ENCODE peak calls at places on chromosome 15, in six cellular contexts. Z, T, P, F, M and L are unnamed samples.

GRCh38 chr15:60720493-60721231 is 241.7 kb upstream of the ICE2 start:
- DNase-seq in Z (no peak), T (no peak), P (no peak), F (no peak), M (no peak), L (no peak)

GRCh38 chr15:71669688-71670087 is 140.7 kb upstream of the NR2E3 start:
- DNase-seq in Z (no peak), T (no peak), P (no peak), F (no peak), M (no peak), L (no peak)

GRCh38 chr15:95840004-95840403 is 490.5 kb upstream of the NR2F2 start:
- DNase-seq in Z (no peak), T (no peak), P (no peak), F (no peak), M (no peak), L (no peak)

GRCh38 chr15:55816017-55816416 is 73.1 kb upstream of the PRTG start:
- DNase-seq in Z (no peak), T (no peak), P (no peak), F (no peak), M (no peak), L (no peak)

GRCh38 chr15:74185949-74186348 is 12.4 kb downstream of the ISLR start:
- DNase-seq in Z (no peak), T (no peak), P (no peak), F (no peak), M (no peak), L (no peak)

GRCh38 chr15:97037080-97037479 is 706.6 kb downstream of the NR2F2 start:
- DNase-seq in Z (no peak), T (no peak), P (no peak), F (no peak), M (no peak), L (no peak)

GRCh38 chr15:59997070-59997701 is 6.9 kb upstream of the FOXB1 start:
- DNase-seq in Z (no peak), T (no peak), P (no peak), F (no peak), M (peak), L (no peak)

GRCh38 chr15:83446904-83447708 is at the start of gene SH3GL3:
- DNase-seq in Z (peak), T (peak), P (peak), F (peak), M (peak), L (peak)

GRCh38 chr15:59685737-59686297 is 3.3 kb downstream of the BNIP2 start:
- DNase-seq in Z (no peak), T (no peak), P (no peak), F (no peak), M (no peak), L (peak)

DNA sequence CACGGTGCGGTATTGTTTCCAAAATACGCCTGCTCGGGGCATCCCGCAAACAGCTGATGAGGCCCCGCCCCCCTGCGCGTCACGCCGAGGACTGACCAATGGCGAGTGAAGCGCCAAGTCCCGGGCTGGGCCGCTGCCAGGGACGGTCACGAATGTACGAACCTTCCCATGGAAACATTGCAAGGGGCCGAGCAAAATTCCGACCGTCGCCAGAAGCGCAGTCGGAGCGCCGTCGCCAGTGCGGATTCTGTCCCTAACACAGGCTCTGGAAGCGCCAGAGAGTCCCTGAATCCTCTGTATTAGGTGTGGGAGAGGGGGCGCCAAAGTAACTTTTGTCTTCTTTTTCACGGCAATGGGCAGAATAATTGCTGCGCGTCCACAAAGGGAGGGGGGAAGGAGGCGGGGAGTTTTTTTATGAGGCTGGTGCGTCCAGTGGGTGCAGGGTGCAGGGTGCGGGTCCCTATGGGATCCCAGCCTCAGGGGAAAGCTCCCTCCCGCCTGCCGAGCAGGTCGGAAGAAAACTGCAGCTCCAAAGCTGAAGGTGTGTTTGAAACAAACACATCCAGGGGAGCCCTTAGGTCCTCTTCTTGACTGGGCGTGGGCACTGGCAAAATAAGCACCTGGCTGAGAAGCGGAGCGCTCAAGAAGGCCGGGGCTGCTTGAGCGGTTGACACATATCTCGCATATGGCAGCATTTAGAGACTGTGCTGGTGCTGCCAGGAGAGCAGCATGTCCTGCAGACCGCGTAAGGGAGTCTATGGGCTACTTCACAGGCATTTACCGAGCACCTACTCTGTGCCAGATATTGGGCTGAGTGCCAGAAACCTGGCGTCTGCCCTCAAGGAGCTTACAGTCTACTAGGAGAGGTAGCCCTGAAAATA is at the start of gene BMF:
- DNase-seq in Z (peak), T (peak), P (peak), F (peak), M (peak), L (peak)
- TF ChIP-seq POLR2A in Z (no peak), T (no peak), P (peak), F (no peak), M (no peak), L (no peak)

GRCh38 chr15:88645171-88646087 is 6.6 kb downstream of the ISG20 start:
- DNase-seq in Z (no peak), T (peak), P (no peak), F (peak), M (peak), L (no peak)
- TF ChIP-seq POLR2A in Z (no peak), T (no peak), P (no peak), F (no peak), M (no peak), L (no peak)

DNA sequence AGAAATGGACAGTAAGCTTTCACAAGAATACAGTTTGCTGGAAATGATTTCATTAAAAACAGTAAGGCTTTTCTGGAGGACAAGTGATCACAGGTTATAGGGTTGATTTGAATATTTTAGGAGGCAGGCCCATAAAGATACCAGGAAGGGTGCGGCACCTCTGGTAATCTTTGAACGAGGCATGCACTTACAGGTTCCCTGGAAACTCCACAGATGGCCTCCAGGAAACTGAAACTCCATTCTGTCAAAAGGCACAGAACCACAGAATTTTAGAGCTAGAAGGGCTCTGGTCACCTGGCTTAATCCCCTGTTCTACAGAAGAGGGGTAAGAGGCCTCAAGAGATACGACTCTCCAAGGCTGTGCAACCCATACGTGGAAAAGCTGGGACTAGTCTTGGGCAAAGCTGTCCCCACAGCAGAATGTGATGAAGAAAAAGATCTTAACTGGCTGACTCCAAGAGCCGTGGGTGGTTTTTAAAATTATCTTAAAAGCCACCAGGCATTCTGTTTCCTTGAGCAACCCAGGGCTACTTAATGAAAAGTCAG is 1.2 kb downstream of the STARD5 start:
- DNase-seq in Z (no peak), T (no peak), P (no peak), F (no peak), M (no peak), L (no peak)
- TF ChIP-seq POLR2A in Z (no peak), T (no peak), P (no peak), F (no peak), M (no peak), L (no peak)

DNA sequence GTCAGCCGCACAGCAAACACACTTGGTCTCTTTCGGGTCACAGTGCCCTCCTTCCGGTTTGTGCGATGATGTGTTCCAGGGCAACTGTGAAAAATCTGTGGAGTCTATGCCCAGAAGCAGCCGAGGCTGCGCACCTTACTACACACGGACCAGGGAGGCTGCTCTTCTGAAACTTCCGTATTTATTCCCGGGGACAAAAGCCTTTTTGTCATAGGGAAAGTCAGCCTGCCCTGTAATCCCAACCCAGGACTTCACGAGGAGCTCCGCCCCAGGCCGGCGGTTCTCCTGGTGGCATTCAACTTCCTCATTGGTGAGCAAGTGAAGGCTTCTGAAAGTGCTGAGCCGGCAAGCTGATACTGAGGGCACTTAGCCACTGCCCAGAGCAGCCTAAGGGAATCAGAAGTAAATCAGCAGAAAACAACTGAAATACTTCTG is 126.5 kb downstream of the FMN1 start:
- DNase-seq in Z (peak), T (peak), P (peak), F (no peak), M (peak), L (peak)
- TF ChIP-seq POLR2A in Z (no peak), T (no peak), P (no peak), F (no peak), M (peak), L (no peak)

GRCh38 chr15:63599401-63600000 is 2.3 kb downstream of the FBXL22 start:
- DNase-seq in Z (peak), T (peak), P (peak), F (peak), M (peak), L (no peak)
- TF ChIP-seq POLR2A in Z (no peak), T (no peak), P (no peak), F (no peak), M (peak), L (no peak)

GRCh38 chr15:88993662-88994061 is 80.5 kb upstream of the MFGE8 start:
- DNase-seq in Z (no peak), T (no peak), P (no peak), F (no peak), M (no peak), L (no peak)

GRCh38 chr15:88994286-88994685 is 81.1 kb upstream of the MFGE8 start:
- DNase-seq in Z (no peak), T (no peak), P (no peak), F (no peak), M (no peak), L (no peak)

GRCh38 chr15:88997531-88997930 is 84.4 kb upstream of the MFGE8 start:
- DNase-seq in Z (no peak), T (no peak), P (no peak), F (no peak), M (no peak), L (no peak)

GRCh38 chr15:88992912-88993376 is 79.8 kb upstream of the MFGE8 start:
- DNase-seq in Z (no peak), T (no peak), P (no peak), F (no peak), M (no peak), L (no peak)

GRCh38 chr15:88995449-88995848 is 82.3 kb upstream of the MFGE8 start:
- DNase-seq in Z (no peak), T (no peak), P (no peak), F (no peak), M (no peak), L (no peak)
- TF ChIP-seq POLR2A in Z (no peak), T (no peak), P (no peak), F (no peak), M (no peak), L (no peak)

DNA sequence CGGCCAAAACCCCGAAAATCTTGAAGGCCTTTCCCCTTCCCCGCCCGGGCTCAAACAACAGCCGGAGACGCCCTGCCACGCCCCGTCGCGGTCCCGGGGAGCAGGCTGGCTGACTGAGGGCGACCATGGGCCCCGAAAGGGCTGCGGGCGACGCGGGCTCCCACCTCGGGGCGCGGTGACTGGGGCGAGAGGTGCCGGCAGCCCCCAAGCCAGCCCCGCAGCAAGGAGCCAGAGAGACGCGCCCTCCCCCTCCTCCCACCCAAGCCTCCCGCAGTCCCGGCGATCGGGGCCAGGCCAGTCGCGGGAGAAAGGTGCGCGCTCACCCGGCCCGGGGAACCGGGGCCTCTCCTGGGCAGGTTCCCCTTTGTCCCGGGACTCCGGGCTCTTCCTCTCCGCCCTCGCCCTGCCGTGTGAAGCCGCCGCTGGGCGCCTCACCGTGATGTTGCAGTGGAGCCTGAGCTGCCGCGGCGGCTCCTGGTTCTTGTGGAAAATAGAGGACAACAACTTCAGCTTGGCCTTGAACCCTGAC is 30.6 kb upstream of the ZSCAN2 start:
- DNase-seq in Z (peak), T (peak), P (peak), F (peak), M (peak), L (no peak)
- TF ChIP-seq POLR2A in Z (peak), T (no peak), P (no peak), F (no peak), M (no peak), L (no peak)

GRCh38 chr15:22868928-22869327 is 30.5 kb downstream of the NIPA2 start:
- DNase-seq in Z (no peak), T (no peak), P (no peak), F (no peak), M (no peak), L (no peak)
- TF ChIP-seq POLR2A in Z (no peak), T (no peak), P (no peak), F (no peak), M (no peak), L (no peak)

GRCh38 chr15:58331903-58332675 is 99.7 kb upstream of the LIPC start:
- DNase-seq in Z (peak), T (peak), P (peak), F (peak), M (peak), L (peak)
- TF ChIP-seq POLR2A in Z (peak), T (no peak), P (peak), F (no peak), M (no peak), L (no peak)

GRCh38 chr15:40872791-40873526 is 1.1 kb downstream of the RHOV start:
- DNase-seq in Z (no peak), T (no peak), P (no peak), F (no peak), M (no peak), L (no peak)

GRCh38 chr15:40869686-40870085 is 4.3 kb downstream of the RHOV start:
- DNase-seq in Z (no peak), T (no peak), P (no peak), F (no peak), M (no peak), L (no peak)

GRCh38 chr15:40870716-40871115 is 3.3 kb downstream of the RHOV start:
- DNase-seq in Z (no peak), T (no peak), P (no peak), F (no peak), M (no peak), L (no peak)

GRCh38 chr15:40873625-40874561 is at the start of gene RHOV:
- DNase-seq in Z (peak), T (peak), P (peak), F (peak), M (peak), L (peak)

DNA sequence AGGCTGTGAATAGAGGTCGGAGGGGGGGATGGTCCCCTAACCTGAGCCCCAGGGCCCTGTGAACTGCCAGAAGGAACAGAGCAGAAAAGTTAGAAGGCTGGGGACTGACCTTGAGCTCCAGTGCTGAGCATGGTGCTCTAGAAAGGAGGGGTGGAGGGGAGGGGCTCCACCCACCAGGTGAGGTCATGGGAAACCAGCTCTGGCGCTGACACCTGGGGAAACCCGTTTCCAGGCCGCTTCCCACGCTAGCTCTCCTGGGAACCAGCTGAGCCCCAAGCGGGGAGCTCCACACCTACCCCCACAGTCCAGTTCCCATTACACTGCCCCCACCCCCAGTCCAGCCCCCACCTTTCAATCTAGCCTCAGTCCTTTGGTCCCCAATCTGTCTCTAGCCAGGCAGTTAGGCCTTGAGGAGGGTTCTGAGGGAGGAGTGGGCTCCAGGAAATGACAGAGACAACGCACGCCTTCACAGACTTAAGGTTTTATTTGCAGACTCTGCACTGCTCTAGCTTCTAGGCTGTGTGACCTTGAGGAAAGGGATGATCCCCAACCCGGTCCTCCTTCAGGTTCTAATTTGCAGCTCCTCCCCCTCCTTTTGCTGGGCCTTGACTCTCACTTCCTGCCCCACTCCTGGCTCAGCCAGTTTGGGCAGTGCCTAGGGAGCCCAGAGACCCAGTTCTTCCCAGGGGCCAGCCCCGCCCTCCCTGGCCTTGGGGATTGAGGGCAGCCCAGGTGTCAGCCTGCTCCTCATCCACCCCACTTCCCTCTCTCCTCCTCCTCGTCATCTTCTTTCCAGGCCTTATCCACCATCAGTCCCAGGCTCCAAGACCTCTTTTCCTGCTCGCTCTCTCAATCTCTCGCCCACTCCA is 2.1 kb downstream of the RHOV start:
- DNase-seq in Z (no peak), T (peak), P (no peak), F (no peak), M (peak), L (no peak)
- TF ChIP-seq POLR2A in Z (no peak), T (no peak), P (no peak), F (no peak), M (no peak), L (no peak)